ENCODE peak calls at places on chromosomes 13 and 19, in six cellular contexts. I is small intestine, U is colonic mucosa, J is brain microvascular endothelial cell, V is Caco-2, W is Karpas-422. Z is an unnamed sample.

GRCh38 chr13:103403148-103403740 is 337.0 kb upstream of the SLC10A2 start:
- DNase-seq in V (no peak), W (no peak), U (no peak), I (peak; percentile 62), J (no peak), Z (peak; percentile 8)

GRCh38 chr19:14183741-14184395 is 22.1 kb downstream of the ADGRL1 start:
- DNase-seq in W (no peak), V (no peak), U (no peak), I (no peak), J (no peak), Z (no peak)

GRCh38 chr19:19209372-19209771 is 2.4 kb upstream of the NCAN start:
- DNase-seq in U (no peak), V (no peak), I (no peak), J (no peak), W (no peak), Z (no peak)

GRCh38 chr13:85093808-85094207 is 705.4 kb downstream of the SLITRK6 start:
- DNase-seq in U (no peak), W (no peak), I (no peak), J (peak; percentile 16), V (no peak), Z (peak; percentile 73)

GRCh38 chr13:34254366-34254765 is 436.4 kb downstream of the RFC3 start:
- DNase-seq in V (no peak), J (no peak), U (no peak), I (no peak), W (no peak), Z (peak; percentile 40)

GRCh38 chr13:112106467-112107141 is 39.7 kb downstream of the SOX1 start:
- DNase-seq in I (no peak), U (no peak), V (no peak), J (no peak), W (no peak), Z (no peak)

GRCh38 chr19:56840452-56841193 is at the start of the genes PEG3 and ZIM2:
- DNase-seq in U (peak; percentile 26), V (no peak), J (no peak), W (no peak), I (no peak), Z (no peak)

GRCh38 chr13:112231451-112232083 is 144.6 kb upstream of the SPACA7 start:
- DNase-seq in I (no peak), W (no peak), U (no peak), J (no peak), V (no peak), Z (no peak)

GRCh38 chr13:113630804-113631203 is 27.2 kb downstream of the ATP4B start:
- DNase-seq in V (no peak), W (no peak), I (no peak), J (no peak), U (no peak), Z (no peak)

GRCh38 chr13:107069107-107069776 is 501.3 kb upstream of the ARGLU1 start:
- DNase-seq in I (no peak), J (peak; percentile 20), U (no peak), W (no peak), V (peak; percentile 18), Z (no peak)

GRCh38 chr19:49638360-49638759 is 1.6 kb downstream of the RRAS start:
- DNase-seq in J (no peak), V (no peak), W (peak; percentile 53), I (no peak), U (peak; percentile 42), Z (no peak)

GRCh38 chr13:101738336-101738735 is 285.9 kb downstream of the ITGBL1 start:
- DNase-seq in V (no peak), I (no peak), W (no peak), U (no peak), J (no peak), Z (no peak)

GRCh38 chr13:95201814-95202521 is 99.3 kb downstream of the ABCC4 start:
- DNase-seq in V (no peak), J (peak; percentile 1), I (peak; percentile 31), U (no peak), W (no peak), Z (peak; percentile 21)

GRCh38 chr19:58361900-58362271 is 665 bp downstream of the ZNF497 start:
- DNase-seq in W (peak; percentile 92), U (no peak), J (no peak), I (no peak), V (peak; percentile 69), Z (no peak)

GRCh38 chr19:15562861-15563260 is 52.2 kb upstream of the CYP4F8 start:
- DNase-seq in J (no peak), U (no peak), V (no peak), I (no peak), W (no peak), Z (peak; percentile 26)

GRCh38 chr13:44224433-44225149 is 149.0 kb upstream of the SERP2 start:
- DNase-seq in V (no peak), U (no peak), W (no peak), I (no peak), J (no peak), Z (no peak)

GRCh38 chr19:30459859-30460258 is 87.7 kb downstream of the ZNF536 start:
- DNase-seq in V (no peak), U (no peak), I (no peak), W (no peak), J (no peak), Z (no peak)

GRCh38 chr13:76596216-76596615 is 290.0 kb downstream of the KCTD12 start:
- DNase-seq in I (no peak), V (no peak), J (peak; percentile 36), U (no peak), W (no peak), Z (no peak)

GRCh38 chr19:1736280-1736679 is 17.0 kb upstream of the ONECUT3 start:
- DNase-seq in I (no peak), U (no peak), V (no peak), J (no peak), W (no peak), Z (no peak)

GRCh38 chr13:79988573-79988972 is 352.4 kb downstream of the SPRY2 start:
- DNase-seq in W (no peak), U (no peak), V (peak; percentile 16), I (peak; percentile 84), J (peak; percentile 79), Z (peak; percentile 74)

GRCh38 chr13:24148414-24149305 is 11.9 kb upstream of the SPATA13 start:
- DNase-seq in V (peak; percentile 56), U (no peak), I (peak; percentile 85), W (no peak), J (peak; percentile 94), Z (peak; percentile 90)

GRCh38 chr19:40589723-40590429 is 11.3 kb upstream of the LTBP4 start:
- DNase-seq in I (no peak), J (no peak), V (no peak), U (no peak), W (no peak), Z (no peak)

GRCh38 chr13:89066868-89067466 is 1395.8 kb downstream of the SLITRK5 start:
- DNase-seq in I (peak; percentile 49), W (peak; percentile 89), J (no peak), U (peak; percentile 39), V (peak; percentile 61), Z (peak; percentile 19)

GRCh38 chr13:36282818-36283432 is 14.7 kb downstream of the CCDC169 start:
- DNase-seq in W (peak; percentile 50), I (peak; percentile 41), V (peak; percentile 16), U (no peak), J (no peak), Z (peak; percentile 24)

GRCh38 chr13:41459754-41460111 is 2.4 kb downstream of the RGCC start:
- DNase-seq in W (no peak), U (no peak), V (no peak), J (no peak), I (no peak), Z (no peak)

GRCh38 chr13:33110713-33111413 is 94.6 kb downstream of the KL start:
- DNase-seq in U (peak; percentile 33), V (no peak), I (no peak), J (no peak), W (peak; percentile 77), Z (no peak)

GRCh38 chr13:33109319-33109718 is 93.1 kb downstream of the KL start:
- DNase-seq in U (no peak), W (no peak), I (no peak), J (no peak), V (no peak), Z (no peak)

GRCh38 chr13:33110386-33110712 is 94.1 kb downstream of the KL start:
- DNase-seq in W (no peak), V (no peak), J (no peak), I (no peak), U (no peak), Z (no peak)

GRCh38 chr13:33108620-33109019 is 92.4 kb downstream of the KL start:
- DNase-seq in I (no peak), V (no peak), J (no peak), W (no peak), U (no peak), Z (no peak)

GRCh38 chr13:33109801-33110200 is 93.6 kb downstream of the KL start:
- DNase-seq in J (no peak), W (peak; percentile 83), U (no peak), V (no peak), I (no peak), Z (no peak)
- H3K36me3 ChIP-seq in J (peaks cover 93% of the 10 kb centered on the region), W (no peaks in the 10 kb centered on the region), U (no peaks in the 10 kb centered on the region), V (peaks cover 2% of the 10 kb centered on the region), I (peaks cover 4% of the 10 kb centered on the region), Z (peaks cover 15% of the 10 kb centered on the region)

DNA sequence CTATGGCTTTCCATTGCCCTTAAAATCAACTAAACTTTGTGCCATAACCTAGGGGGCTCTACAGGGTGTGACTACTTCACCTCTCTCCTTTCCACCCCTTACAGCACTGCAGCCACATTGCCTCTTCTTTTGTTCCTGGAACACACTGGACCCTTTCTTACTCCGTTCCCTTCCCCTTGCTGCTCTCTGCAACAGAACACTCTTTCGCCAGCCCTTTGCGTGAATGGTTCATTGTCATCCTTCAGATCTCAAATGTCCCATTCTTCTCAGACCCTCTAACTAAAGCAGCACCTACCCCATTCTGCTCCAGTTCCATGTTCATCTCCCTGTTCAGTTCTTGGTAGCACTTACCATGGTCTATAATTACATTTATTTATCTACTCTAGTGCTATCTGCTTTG is 208.3 kb downstream of the OXGR1 start:
- DNase-seq in W (no peak), U (no peak), I (no peak), J (no peak), V (no peak), Z (no peak)
- H3K36me3 ChIP-seq in W (no peaks in the 10 kb centered on the region), U (no peaks in the 10 kb centered on the region), I (no peaks in the 10 kb centered on the region), J (no peaks in the 10 kb centered on the region), V (no peaks in the 10 kb centered on the region), Z (no peaks in the 10 kb centered on the region)

DNA sequence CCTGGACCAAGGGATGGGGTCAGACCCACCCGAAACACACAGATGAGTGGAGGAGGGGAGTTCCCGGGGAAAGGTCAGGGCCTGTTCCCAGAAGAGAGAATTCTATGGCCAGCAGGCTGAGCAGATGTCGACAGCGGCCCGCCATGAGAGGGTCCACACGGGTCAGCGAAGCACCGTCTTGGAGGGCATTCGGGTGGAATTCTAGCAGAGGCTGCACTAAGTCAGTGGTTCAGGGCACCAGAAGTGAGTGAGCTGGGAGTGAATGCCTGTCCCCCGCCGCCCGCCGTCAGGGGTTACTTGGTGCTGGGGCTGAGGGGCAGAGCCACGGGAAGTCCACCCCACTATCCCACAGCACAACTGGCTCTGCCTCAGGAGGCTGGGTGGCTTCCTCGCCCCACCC is 96.2 kb upstream of the VSTM2B start:
- DNase-seq in W (no peak), U (no peak), V (no peak), I (no peak), J (no peak), Z (no peak)
- H3K36me3 ChIP-seq in W (no peaks in the 10 kb centered on the region), U (no peaks in the 10 kb centered on the region), V (no peaks in the 10 kb centered on the region), I (no peaks in the 10 kb centered on the region), J (no peaks in the 10 kb centered on the region), Z (no peaks in the 10 kb centered on the region)

DNA sequence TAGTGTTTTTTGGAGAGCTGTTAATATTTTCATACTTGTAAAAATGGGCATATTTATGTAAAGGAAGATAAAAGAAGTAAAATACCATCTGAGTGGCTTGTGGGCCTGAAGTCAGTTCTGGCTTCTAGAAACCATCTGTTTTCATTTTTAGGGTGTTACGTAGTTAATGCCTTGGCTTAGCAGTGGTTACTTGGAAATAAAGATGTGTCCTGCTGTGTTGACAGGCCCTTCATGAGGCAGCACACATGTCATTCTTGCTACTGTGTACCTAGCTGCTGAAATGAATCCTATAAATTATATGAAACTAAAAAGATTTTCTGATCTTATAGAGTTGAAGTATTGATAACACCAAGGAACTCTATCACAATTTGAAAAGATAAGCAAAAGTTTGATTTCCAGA is 16.0 kb downstream of the ILF3 start:
- DNase-seq in I (no peak), W (no peak), J (no peak), U (no peak), V (no peak), Z (no peak)
- H3K36me3 ChIP-seq in I (peaks cover 6% of the 10 kb centered on the region), W (peaks cover 43% of the 10 kb centered on the region), J (peaks cover 26% of the 10 kb centered on the region), U (peaks cover 12% of the 10 kb centered on the region), V (peaks cover 3% of the 10 kb centered on the region), Z (peaks cover 26% of the 10 kb centered on the region)

Z was measured in mammary epithelial cell.